ENCODE peak calls at places on chromosomes 16 and 17, in nine cellular contexts. N is upper lobe of right lung, I is lower lobe of right lung, Y is colonic mucosa, A is A549, J is ascending aorta, O is heart right ventricle, K is tibial artery, R is body of pancreas. B is an unnamed sample.
A peak's percentile ranks its signal among the peaks of the same experiment; 100 is the strongest.

GRCh38 chr17:69540356-69540755 is 125.9 kb downstream of the MAP2K6 start:
- DNase-seq in N (no peak), I (no peak), Y (no peak), A (no peak), J (no peak), O (no peak), K (no peak), R (no peak), B (no peak)

GRCh38 chr16:49713770-49714169 is 142.1 kb downstream of the ZNF423 start:
- DNase-seq in N (no peak), I (no peak), Y (no peak), A (no peak), J (no peak), O (no peak), K (no peak), R (no peak), B (no peak)

GRCh38 chr16:69566437-69567030 is 768 bp downstream of the NFAT5 start:
- DNase-seq in N (peak; percentile 77), I (peak; percentile 68), Y (peak; percentile 73), A (peak; percentile 79), J (no peak), O (peak; percentile 58), K (peak; percentile 74), R (peak; percentile 47), B (peak; percentile 88)

GRCh38 chr17:59837362-59838195 is 55.2 kb downstream of the TUBD1 start:
- DNase-seq in N (no peak), I (no peak), Y (peak; percentile 86), A (peak; percentile 100), J (peak; percentile 63), O (no peak), K (peak; percentile 81), R (peak; percentile 88), B (peak; percentile 57)

GRCh38 chr16:6335072-6335471 is 997.6 kb upstream of the RBFOX1 start:
- DNase-seq in N (no peak), I (no peak), Y (no peak), A (peak; percentile 43), J (no peak), O (no peak), K (no peak), R (no peak), B (no peak)

GRCh38 chr17:2688351-2689342 is 22.9 kb downstream of the CLUH start:
- DNase-seq in N (peak; percentile 86), I (peak; percentile 79), Y (peak; percentile 21), A (no peak), J (no peak), O (peak; percentile 21), K (peak; percentile 22), R (peak; percentile 25), B (peak; percentile 70)

GRCh38 chr17:50146230-50146926 is 4.1 kb downstream of the PPP1R9B start:
- DNase-seq in N (no peak), I (no peak), Y (no peak), A (no peak), J (no peak), O (no peak), K (no peak), R (no peak), B (no peak)

GRCh38 chr17:16474012-16474725 is 17.8 kb downstream of the LRRC75A start:
- DNase-seq in N (no peak), I (no peak), Y (no peak), A (no peak), J (no peak), O (no peak), K (no peak), R (no peak), B (no peak)

GRCh38 chr17:39668141-39668924 is at the start of gene PNMT:
- DNase-seq in N (peak; percentile 89), I (peak; percentile 83), Y (peak; percentile 78), A (peak; percentile 78), J (no peak), O (peak; percentile 83), K (peak; percentile 67), R (peak; percentile 74), B (peak; percentile 89)

GRCh38 chr16:27980919-27981670 is 82.4 kb downstream of the GSG1L start:
- DNase-seq in N (no peak), I (no peak), Y (no peak), A (no peak), J (no peak), O (no peak), K (no peak), R (no peak), B (no peak)

GRCh38 chr17:50950002-50950877 is 84.1 kb upstream of the TOB1 start:
- DNase-seq in N (peak; percentile 87), I (peak; percentile 83), Y (peak; percentile 86), A (peak; percentile 95), J (peak; percentile 63), O (peak; percentile 80), K (peak; percentile 84), R (peak; percentile 78), B (peak; percentile 91)

GRCh38 chr17:77526259-77526711 is 385.5 kb downstream of the SEC14L1 start:
- DNase-seq in N (peak; percentile 62), I (no peak), Y (no peak), A (no peak), J (no peak), O (no peak), K (no peak), R (no peak), B (peak; percentile 57)

DNA sequence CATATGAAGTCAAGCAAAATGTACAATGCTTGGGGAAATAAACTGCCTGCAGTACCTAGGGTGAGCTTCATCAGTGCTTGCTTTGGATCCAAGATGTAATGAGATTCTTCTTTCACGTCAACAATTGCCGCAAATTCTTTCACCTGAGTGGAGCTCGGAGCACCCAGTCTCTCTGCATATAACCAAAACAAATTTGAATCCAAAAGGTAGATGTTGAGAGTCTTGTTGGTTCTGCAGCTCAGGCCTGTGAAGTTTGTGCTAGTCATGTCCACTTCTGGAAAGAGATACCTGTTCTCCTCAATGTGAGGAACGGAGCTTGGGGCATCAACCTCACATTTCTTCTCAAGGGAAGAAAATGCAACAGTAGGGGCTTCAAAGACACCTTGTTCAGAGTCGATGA is 23.0 kb downstream of the SNN start:
- DNase-seq in N (no peak), I (no peak), Y (no peak), A (no peak), J (no peak), O (no peak), K (no peak), R (no peak), B (no peak)
- H3K4me1 ChIP-seq in N (peaks cover 14% of the 10 kb centered on the region), I (peaks cover 23% of the 10 kb centered on the region), Y (no peaks in the 10 kb centered on the region), A (peaks cover 14% of the 10 kb centered on the region), J (peaks cover 29% of the 10 kb centered on the region), O (peaks cover 32% of the 10 kb centered on the region), K (peaks cover 11% of the 10 kb centered on the region), R (peaks cover 26% of the 10 kb centered on the region), B (no peaks in the 10 kb centered on the region)

GRCh38 chr16:73054732-73055481 is 7.0 kb upstream of the ZFHX3 start:
- DNase-seq in N (no peak), I (no peak), Y (no peak), A (peak; percentile 45), J (no peak), O (no peak), K (no peak), R (no peak), B (no peak)
- H3K4me3 ChIP-seq in N (peak overlapping the region; percentile 71), I (peak overlapping the region; percentile 73), Y (no peak overlapping the region), A (peak overlapping the region; percentile 84), J (peak overlapping the region; percentile 85), O (peak overlapping the region; percentile 19), K (peak overlapping the region; percentile 84), R (no peak overlapping the region), B (peak overlapping the region; percentile 72)

GRCh38 chr17:83065660-83066542 is 13.5 kb upstream of the METRNL start:
- DNase-seq in N (peak; percentile 61), I (peak; percentile 36), Y (peak; percentile 15), A (no peak), J (no peak), O (peak; percentile 3), K (no peak), R (peak; percentile 5), B (peak; percentile 77)

GRCh38 chr17:83067071-83067717 is 12.2 kb upstream of the METRNL start:
- DNase-seq in N (peak; percentile 66), I (peak; percentile 34), Y (no peak), A (no peak), J (no peak), O (peak; percentile 7), K (peak; percentile 10), R (peak; percentile 7), B (peak; percentile 63)

GRCh38 chr17:83068641-83069570 is 10.5 kb upstream of the METRNL start:
- DNase-seq in N (peak; percentile 57), I (peak; percentile 42), Y (no peak), A (no peak), J (no peak), O (peak; percentile 11), K (no peak), R (no peak), B (peak; percentile 73)

GRCh38 chr17:83069571-83069906 is 9.9 kb upstream of the METRNL start:
- DNase-seq in N (no peak), I (no peak), Y (no peak), A (no peak), J (no peak), O (no peak), K (no peak), R (no peak), B (no peak)

DNA sequence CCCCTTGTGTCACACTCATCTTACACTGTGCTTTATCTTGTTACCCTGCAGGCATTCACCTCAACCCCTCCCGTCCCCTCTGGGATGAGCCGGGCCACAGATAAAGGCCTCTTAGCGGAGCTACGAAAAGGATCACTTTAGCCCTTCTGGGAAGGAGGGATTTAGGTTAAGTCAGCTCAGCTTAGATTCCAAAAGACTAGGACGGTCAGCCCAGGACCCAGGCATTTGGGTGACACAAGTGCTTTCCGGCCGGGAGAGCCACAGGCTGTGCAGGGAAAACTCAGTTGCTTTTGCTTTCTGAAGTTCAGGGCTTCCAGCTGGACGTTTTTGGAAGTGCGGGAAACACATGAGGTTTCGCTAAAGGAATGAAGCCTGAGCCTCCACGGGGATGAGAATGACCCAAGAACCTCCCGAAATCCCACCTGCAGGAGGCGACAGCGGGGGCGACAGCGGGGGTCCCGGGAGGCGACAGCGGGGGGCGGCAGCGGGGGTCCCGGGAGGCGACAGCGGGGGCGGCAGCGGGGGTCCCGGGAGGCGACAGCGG is 11.6 kb upstream of the METRNL start:
- DNase-seq in N (peak; percentile 44), I (no peak), Y (no peak), A (peak; percentile 54), J (no peak), O (no peak), K (peak; percentile 19), R (no peak), B (peak; percentile 41)
- TF ChIP-seq CTCF in N (no peak), I (no peak), Y (no peak), A (no peak), J (no peak), O (no peak), K (no peak), R (no peak), B (no peak)

GRCh38 chr17:8162232-8162996 is at the start of gene VAMP2:
- DNase-seq in N (peak; percentile 93), I (peak; percentile 89), Y (peak; percentile 78), A (peak; percentile 74), J (no peak), O (peak; percentile 86), K (peak; percentile 73), R (peak; percentile 80), B (peak; percentile 96)

GRCh38 chr17:8161289-8162231 is 1.2 kb downstream of the VAMP2 start:
- DNase-seq in N (peak; percentile 67), I (peak; percentile 46), Y (no peak), A (no peak), J (no peak), O (no peak), K (no peak), R (no peak), B (peak; percentile 74)

GRCh38 chr17:8160224-8160577 is 2.5 kb downstream of the VAMP2 start:
- DNase-seq in N (no peak), I (no peak), Y (no peak), A (no peak), J (no peak), O (no peak), K (no peak), R (no peak), B (no peak)

GRCh38 chr17:8159459-8160223 is 3.1 kb downstream of the VAMP2 start:
- DNase-seq in N (peak; percentile 50), I (peak; percentile 15), Y (no peak), A (no peak), J (no peak), O (no peak), K (no peak), R (no peak), B (peak; percentile 49)

GRCh38 chr17:8160741-8161221 is 2.0 kb downstream of the VAMP2 start:
- DNase-seq in N (peak; percentile 43), I (peak; percentile 27), Y (no peak), A (no peak), J (no peak), O (no peak), K (no peak), R (no peak), B (peak; percentile 27)
- H3K4me1 ChIP-seq in N (peaks cover 52% of the 10 kb centered on the region), I (peaks cover 69% of the 10 kb centered on the region), Y (peaks cover 22% of the 10 kb centered on the region), A (peaks cover 44% of the 10 kb centered on the region), J (peaks cover 47% of the 10 kb centered on the region), O (peaks cover 38% of the 10 kb centered on the region), K (peaks cover 32% of the 10 kb centered on the region), R (peaks cover 56% of the 10 kb centered on the region), B (peaks cover 33% of the 10 kb centered on the region)